ENCODE peak calls at places on chromosomes 16 and 17, in five cellular contexts. O is small intestine, V is SK-N-SH, X is heart right ventricle, E is mucosa of descending colon. M is an unnamed sample.
A peak's percentile ranks its signal among the peaks of the same experiment; 100 is the strongest.

GRCh38 chr16:76784530-76784929 is 406.5 kb upstream of the MON1B start:
- DNase-seq in O (no peak), V (no peak), X (no peak), E (no peak), M (no peak)

GRCh38 chr16:83215417-83216001 is 588.7 kb downstream of the CDH13 start:
- DNase-seq in O (peak; percentile 53), V (peak; percentile 49), X (peak; percentile 18), E (peak; percentile 63), M (no peak)

GRCh38 chr16:87669672-87670071 is 67.4 kb downstream of the JPH3 start:
- DNase-seq in O (no peak), V (no peak), X (no peak), E (no peak), M (no peak)

GRCh38 chr16:66996324-66996982 is 8.1 kb downstream of the CES4A start:
- DNase-seq in O (no peak), V (no peak), X (no peak), E (no peak), M (no peak)

GRCh38 chr16:49652441-49653175 is 203.3 kb downstream of the ZNF423 start:
- DNase-seq in O (no peak), V (no peak), X (peak; percentile 56), E (no peak), M (no peak)

GRCh38 chr17:44795421-44795820 is 34.7 kb downstream of the GJC1 start:
- DNase-seq in O (no peak), V (no peak), X (no peak), E (no peak), M (no peak)

GRCh38 chr16:2160915-2161551 is 5.5 kb downstream of the TRAF7 start:
- DNase-seq in O (peak; percentile 41), V (no peak), X (peak; percentile 51), E (no peak), M (no peak)

GRCh38 chr16:18936727-18937340 is 10.6 kb upstream of the SMG1 start:
- DNase-seq in O (peak; percentile 20), V (no peak), X (no peak), E (no peak), M (no peak)

GRCh38 chr17:41540921-41541625 is 13.0 kb upstream of the KRT19 start:
- DNase-seq in O (peak; percentile 48), V (no peak), X (no peak), E (no peak), M (no peak)

GRCh38 chr16:6916946-6917345 is 415.7 kb upstream of the RBFOX1 start:
- DNase-seq in O (no peak), V (no peak), X (no peak), E (no peak), M (no peak)

GRCh38 chr16:69836252-69836651 is 74.1 kb downstream of the WWP2 start:
- DNase-seq in O (no peak), V (no peak), X (no peak), E (no peak), M (no peak)

GRCh38 chr16:67708368-67708771 is 10.7 kb downstream of the GFOD2 start:
- DNase-seq in O (no peak), V (no peak), X (no peak), E (no peak), M (no peak)

GRCh38 chr17:12342609-12343248 is 322.1 kb downstream of the MAP2K4 start:
- DNase-seq in O (peak; percentile 27), V (peak; percentile 24), X (no peak), E (peak; percentile 53), M (no peak)

GRCh38 chr17:15432807-15433547 is 34.4 kb downstream of the CDRT4 start:
- DNase-seq in O (peak; percentile 77), V (no peak), X (no peak), E (no peak), M (no peak)

GRCh38 chr16:5321925-5322324 is 224.3 kb upstream of the EEF2KMT start:
- DNase-seq in O (no peak), V (no peak), X (no peak), E (no peak), M (no peak)

GRCh38 chr17:35171834-35172233 is 22.4 kb downstream of the SLC35G3 start:
- DNase-seq in O (peak; percentile 7), V (no peak), X (no peak), E (no peak), M (no peak)

GRCh38 chr17:39194089-39194984 is 3.1 kb downstream of the CACNB1 start:
- DNase-seq in O (no peak), V (peak; percentile 90), X (peak; percentile 61), E (no peak), M (no peak)

GRCh38 chr17:45405250-45406086 is 27.2 kb downstream of the ARHGAP27 start:
- DNase-seq in O (peak; percentile 97), V (peak; percentile 94), X (no peak), E (peak; percentile 91), M (no peak)

GRCh38 chr16:67796099-67796718 is 10.2 kb downstream of the RANBP10 start:
- DNase-seq in O (no peak), V (no peak), X (no peak), E (no peak), M (no peak)

GRCh38 chr17:8405499-8406016 is 7.9 kb upstream of the RNF222 start:
- DNase-seq in O (no peak), V (no peak), X (no peak), E (no peak), M (no peak)

GRCh38 chr16:68426355-68426652 is 22.0 kb downstream of the SMPD3 start:
- DNase-seq in O (no peak), V (no peak), X (no peak), E (no peak), M (no peak)

GRCh38 chr16:31365131-31365865 is 10.3 kb downstream of the ITGAX start:
- DNase-seq in O (no peak), V (no peak), X (no peak), E (no peak), M (no peak)

GRCh38 chr17:57557793-57558681 is 187.1 kb downstream of the CCDC182 start:
- DNase-seq in O (no peak), V (no peak), X (no peak), E (no peak), M (peak; percentile 73)

GRCh38 chr17:58330997-58331814 is 2.6 kb upstream of the TSPOAP1 start:
- DNase-seq in O (peak; percentile 52), V (peak; percentile 20), X (no peak), E (peak; percentile 48), M (no peak)

GRCh38 chr17:73698966-73699365 is 54.7 kb upstream of the SDK2 start:
- DNase-seq in O (no peak), V (no peak), X (no peak), E (no peak), M (no peak)

GRCh38 chr16:50617630-50618184 is 63.4 kb downstream of the SNX20 start:
- DNase-seq in O (no peak), V (no peak), X (no peak), E (no peak), M (no peak)

GRCh38 chr16:20300312-20301097 is 26.8 kb downstream of the GP2 start:
- DNase-seq in O (peak; percentile 79), V (peak; percentile 67), X (no peak), E (peak; percentile 52), M (peak; percentile 1)

GRCh38 chr17:75631353-75631752 is 1.9 kb upstream of the SMIM5 start:
- DNase-seq in O (no peak), V (no peak), X (no peak), E (no peak), M (no peak)

GRCh38 chr17:1829189-1829578 is 518 bp downstream of the SMYD4 start:
- DNase-seq in O (peak; percentile 53), V (no peak), X (no peak), E (peak; percentile 63), M (no peak)

GRCh38 chr17:8173056-8173870 is 2.9 kb downstream of the TMEM107 start:
- DNase-seq in O (peak; percentile 97), V (peak; percentile 77), X (no peak), E (peak; percentile 67), M (no peak)

GRCh38 chr17:79031996-79032875 is 8.3 kb downstream of the C1QTNF1 start:
- DNase-seq in O (no peak), V (no peak), X (no peak), E (no peak), M (no peak)

GRCh38 chr17:61904094-61904710 is 23.6 kb downstream of the INTS2 start:
- DNase-seq in O (peak; percentile 84), V (no peak), X (no peak), E (no peak), M (no peak)

GRCh38 chr16:17380613-17381012 is 90.1 kb downstream of the XYLT1 start:
- DNase-seq in O (no peak), V (no peak), X (no peak), E (no peak), M (no peak)

GRCh38 chr17:77736207-77736600 is 222.3 kb upstream of the TNRC6C start:
- DNase-seq in O (no peak), V (no peak), X (no peak), E (no peak), M (no peak)

GRCh38 chr16:35182043-35182677 is 1722.7 kb downstream of the TP53TG3F start:
- DNase-seq in O (no peak), V (no peak), X (no peak), E (no peak), M (no peak)
- H3K9me3 ChIP-seq in O (no peaks in the 10 kb centered on the region), V (no peaks in the 10 kb centered on the region), X (peaks cover 29% of the 10 kb centered on the region), E (peaks cover 53% of the 10 kb centered on the region), M (no peaks in the 10 kb centered on the region)

GRCh38 chr16:26729917-26730541 is 336.7 kb upstream of the C16orf82 start:
- DNase-seq in O (no peak), V (no peak), X (no peak), E (no peak), M (no peak)
- H3K9me3 ChIP-seq in O (no peaks in the 10 kb centered on the region), V (no peaks in the 10 kb centered on the region), X (no peaks in the 10 kb centered on the region), E (no peaks in the 10 kb centered on the region), M (peaks cover 2% of the 10 kb centered on the region)

DNA sequence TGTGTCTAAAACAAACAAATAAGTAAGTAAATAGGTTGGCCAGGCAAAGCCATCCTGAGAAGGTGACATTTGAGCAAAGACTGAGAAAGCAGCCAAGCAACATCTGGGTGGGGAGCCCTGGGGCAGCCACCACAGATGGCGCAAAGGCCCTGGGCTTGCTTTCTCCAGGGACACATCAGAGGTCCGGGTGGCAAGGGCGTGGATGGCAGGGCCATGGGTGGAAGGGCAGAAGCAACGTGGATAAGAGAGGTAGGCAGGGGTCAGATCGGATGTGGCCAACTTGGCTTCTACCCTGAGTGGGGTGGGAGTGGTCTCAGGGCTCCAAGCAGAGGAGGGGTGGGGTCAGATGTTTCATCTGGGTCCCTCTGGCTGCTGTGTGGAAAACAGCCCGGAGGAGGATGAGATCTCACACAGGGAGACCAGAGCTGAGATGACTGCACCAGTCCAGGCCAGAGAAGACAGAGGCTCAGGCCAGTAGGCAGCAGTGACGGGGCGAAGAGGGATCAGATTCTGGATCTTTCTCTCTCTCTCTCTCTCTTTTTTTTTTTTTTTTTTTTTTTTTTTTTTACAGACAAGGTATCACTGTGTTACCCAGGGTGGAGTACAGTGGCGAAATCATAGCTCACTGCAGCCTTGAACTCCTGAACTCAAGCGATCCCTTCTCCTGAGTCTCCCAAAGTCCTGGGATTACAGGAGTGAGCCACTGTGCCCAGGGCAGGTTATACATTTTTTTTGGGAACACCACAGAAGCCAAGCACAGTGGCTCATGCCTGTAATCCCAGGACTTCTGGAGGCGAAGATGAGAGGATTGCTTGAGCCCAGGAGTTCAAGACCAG is 6.1 kb upstream of the SPN start:
- DNase-seq in O (no peak), V (no peak), X (no peak), E (no peak), M (no peak)
- H3K9me3 ChIP-seq in O (no peaks in the 10 kb centered on the region), V (no peaks in the 10 kb centered on the region), X (no peaks in the 10 kb centered on the region), E (no peaks in the 10 kb centered on the region), M (no peaks in the 10 kb centered on the region)

DNA sequence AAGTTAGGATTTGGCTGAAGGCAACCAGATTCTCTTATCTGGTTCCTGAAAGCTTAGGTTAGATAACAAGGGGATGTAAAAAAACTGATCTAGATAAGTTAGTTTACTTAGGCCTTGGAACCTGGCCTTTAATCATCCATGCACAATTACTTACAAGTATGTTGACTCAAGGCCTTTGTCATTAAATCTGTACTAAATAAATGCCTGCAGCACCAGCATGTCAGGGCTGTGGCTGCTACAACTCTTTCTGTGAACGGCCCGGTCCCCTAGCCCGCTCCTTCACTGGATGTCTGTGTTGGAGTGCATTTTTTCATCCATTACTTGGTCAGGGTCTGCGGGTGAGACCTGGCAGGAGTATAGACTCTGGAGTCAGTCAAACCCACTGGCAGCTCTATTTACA is 48.4 kb upstream of the ALDH3A1 start:
- DNase-seq in O (no peak), V (no peak), X (no peak), E (no peak), M (no peak)
- H3K9me3 ChIP-seq in O (no peaks in the 10 kb centered on the region), V (peaks cover 3% of the 10 kb centered on the region), X (peaks cover 17% of the 10 kb centered on the region), E (peaks cover 18% of the 10 kb centered on the region), M (peaks cover 2% of the 10 kb centered on the region)

M was measured in keratinocyte.